ENCODE peak calls at places on chromosomes 4 and X, in five cellular contexts. T is tibial artery, O is progenitor cell of endocrine pancreas, Z is BJ, I is OCI-LY7. W is an unnamed sample.

GRCh38 chr4:125313497-125313896 is 1.3 kb upstream of the FAT4 start:
- DNase-seq in T (no peak), O (peak; percentile 39), Z (peak; percentile 54), I (peak; percentile 57), W (no peak)

GRCh38 chrX:39519213-39519544 is 578.6 kb downstream of the BCOR start:
- DNase-seq in T (no peak), O (no peak), Z (no peak), I (no peak), W (no peak)

GRCh38 chr4:100525689-100526088 is 7.9 kb upstream of the EMCN start:
- DNase-seq in T (no peak), O (no peak), Z (no peak), I (no peak), W (no peak)

GRCh38 chr4:152503606-152504290 is 32.1 kb downstream of the FBXW7 start:
- DNase-seq in T (no peak), O (no peak), Z (no peak), I (no peak), W (no peak)

GRCh38 chr4:106126062-106126461 is 189.9 kb downstream of the TBCK start:
- DNase-seq in T (no peak), O (no peak), Z (no peak), I (no peak), W (no peak)

GRCh38 chr4:161393614-161394013 is 770.2 kb downstream of the FSTL5 start:
- DNase-seq in T (no peak), O (no peak), Z (no peak), I (no peak), W (no peak)

GRCh38 chrX:72271091-72271490 is 6.0 kb downstream of the RPS4X start:
- DNase-seq in T (no peak), O (no peak), Z (no peak), I (no peak), W (no peak)

GRCh38 chr4:30770049-30770549 is 49.9 kb downstream of the PCDH7 start:
- DNase-seq in T (no peak), O (no peak), Z (no peak), I (no peak), W (no peak)

GRCh38 chrX:46036508-46036907 is 508.7 kb downstream of the ZNF674 start:
- DNase-seq in T (no peak), O (no peak), Z (no peak), I (no peak), W (no peak)

GRCh38 chr4:53537606-53538005 is 53.7 kb downstream of the LNX1 start:
- DNase-seq in T (no peak), O (no peak), Z (no peak), I (no peak), W (no peak)

GRCh38 chrX:47420264-47420663 is 49.9 kb downstream of the ZNF157 start:
- DNase-seq in T (no peak), O (no peak), Z (no peak), I (no peak), W (no peak)

GRCh38 chrX:136839196-136839595 is 41.3 kb downstream of the RBMX start:
- DNase-seq in T (no peak), O (no peak), Z (peak; percentile 46), I (no peak), W (no peak)

GRCh38 chr4:32031026-32031425 is 1310.9 kb downstream of the PCDH7 start:
- DNase-seq in T (no peak), O (no peak), Z (no peak), I (no peak), W (no peak)

GRCh38 chr4:7637971-7638370 is 203.2 kb upstream of the PSAPL1 start:
- DNase-seq in T (no peak), O (no peak), Z (no peak), I (no peak), W (no peak)

GRCh38 chr4:112231779-112232713 is at the start of gene AP1AR:
- DNase-seq in T (peak; percentile 89), O (peak; percentile 85), Z (peak; percentile 9), I (peak; percentile 92), W (peak; percentile 85)

GRCh38 chr4:6768539-6768905 is 14.0 kb upstream of the KIAA0232 start:
- DNase-seq in T (peak; percentile 83), O (no peak), Z (no peak), I (no peak), W (no peak)

GRCh38 chr4:76059750-76060149 is 14.8 kb upstream of the ART3 start:
- DNase-seq in T (no peak), O (no peak), Z (no peak), I (no peak), W (no peak)

GRCh38 chr4:26174033-26174432 is 146.8 kb upstream of the RBPJ start:
- DNase-seq in T (no peak), O (no peak), Z (no peak), I (no peak), W (no peak)

GRCh38 chr4:121690001-121690400 is 6.8 kb downstream of the ANXA5 start:
- DNase-seq in T (no peak), O (no peak), Z (no peak), I (no peak), W (no peak)

GRCh38 chrX:39398973-39399268 is 597.7 kb downstream of the MID1IP1 start:
- DNase-seq in T (no peak), O (no peak), Z (no peak), I (no peak), W (no peak)

GRCh38 chr4:148849581-148849980 is 407.4 kb upstream of the NR3C2 start:
- DNase-seq in T (no peak), O (no peak), Z (no peak), I (no peak), W (no peak)

GRCh38 chr4:135670548-135670947 is 1469.0 kb upstream of the PABPC4L start:
- DNase-seq in T (no peak), O (no peak), Z (no peak), I (no peak), W (no peak)

GRCh38 chrX:133661962-133662839 is 246.9 kb upstream of the GPC4 start:
- DNase-seq in T (no peak), O (no peak), Z (no peak), I (no peak), W (no peak)

GRCh38 chrX:120727911-120728310 is 98.1 kb upstream of the C1GALT1C1 start:
- DNase-seq in T (no peak), O (no peak), Z (no peak), I (no peak), W (no peak)

GRCh38 chrX:108306086-108306485 is 132.1 kb downstream of the COL4A6 start:
- DNase-seq in T (no peak), O (no peak), Z (no peak), I (no peak), W (no peak)

GRCh38 chr4:185224597-185224996 is 15.2 kb downstream of the SNX25 start:
- DNase-seq in T (no peak), O (no peak), Z (no peak), I (no peak), W (no peak)
- TF ChIP-seq CTCF in T (no peak), O (peak; percentile 26), Z (no peak), I (peak; percentile 10), W (peak; percentile 23)

GRCh38 chrX:18210470-18210869 is 10.2 kb downstream of the BEND2 start:
- DNase-seq in T (no peak), O (no peak), Z (no peak), I (no peak), W (no peak)
- TF ChIP-seq CTCF in T (peak; percentile 23), O (peak; percentile 51), Z (no peak), I (peak; percentile 46), W (no peak)

DNA sequence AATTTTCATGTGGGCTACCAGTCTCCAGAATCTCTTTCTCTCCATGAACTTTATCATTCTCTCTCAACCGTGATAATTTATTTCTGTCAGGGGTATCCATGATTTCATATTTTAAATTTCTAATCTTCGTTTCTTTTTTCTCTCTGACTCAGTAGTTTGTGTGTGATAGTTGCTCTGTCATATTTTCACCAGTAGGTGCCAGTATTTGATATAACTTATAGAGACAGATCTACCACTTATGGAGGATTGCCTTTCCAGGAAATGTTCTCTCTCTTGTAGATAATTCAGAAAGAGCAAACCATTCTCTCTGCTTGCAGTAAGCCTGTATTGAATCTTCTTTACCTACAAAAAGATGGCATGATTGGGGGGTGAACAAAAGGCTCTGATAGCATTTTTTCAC is 79.3 kb upstream of the DYNLT3 start:
- DNase-seq in T (no peak), O (no peak), Z (no peak), I (peak; percentile 40), W (no peak)
- TF ChIP-seq CTCF in T (peak; percentile 42), O (peak; percentile 56), Z (peak; percentile 41), I (peak; percentile 77), W (peak; percentile 67)

DNA sequence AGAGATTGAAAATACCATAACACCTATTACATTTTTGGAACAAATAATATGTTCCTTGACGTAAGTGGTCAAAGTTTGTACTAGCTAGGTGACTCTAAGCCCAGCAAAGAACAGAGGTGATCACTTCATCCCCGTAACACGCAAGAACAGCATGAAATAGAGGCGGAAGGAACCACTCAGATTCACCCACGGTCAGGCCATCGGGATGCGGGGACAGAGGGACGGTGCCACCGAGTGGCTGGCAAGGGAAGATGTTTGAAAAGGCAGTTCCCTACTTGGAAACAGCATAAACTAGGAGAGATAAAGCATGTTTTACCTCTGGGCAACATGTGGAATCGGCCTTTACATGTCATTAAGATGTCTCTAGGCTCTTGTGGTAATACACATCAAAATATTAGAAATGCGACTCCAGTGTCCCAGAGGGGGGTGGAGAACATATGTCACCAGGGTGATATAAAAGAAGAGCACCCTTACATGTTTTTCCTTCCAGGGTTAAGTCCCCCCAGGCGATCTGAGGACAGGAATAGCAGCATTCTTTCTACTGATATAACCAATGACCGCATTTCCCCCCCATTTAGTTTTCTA is 84.0 kb downstream of the PHKA2 start:
- DNase-seq in T (no peak), O (no peak), Z (no peak), I (no peak), W (no peak)
- TF ChIP-seq CTCF in T (peak; percentile 19), O (peak; percentile 44), Z (peak; percentile 6), I (peak; percentile 15), W (no peak)

GRCh38 chrX:57822398-57822797 is 87.9 kb downstream of the ZXDA start:
- DNase-seq in T (no peak), O (no peak), Z (no peak), I (no peak), W (no peak)

GRCh38 chrX:57817302-57817701 is 93.0 kb downstream of the ZXDA start:
- DNase-seq in T (no peak), O (no peak), Z (no peak), I (peak; percentile 19), W (no peak)

DNA sequence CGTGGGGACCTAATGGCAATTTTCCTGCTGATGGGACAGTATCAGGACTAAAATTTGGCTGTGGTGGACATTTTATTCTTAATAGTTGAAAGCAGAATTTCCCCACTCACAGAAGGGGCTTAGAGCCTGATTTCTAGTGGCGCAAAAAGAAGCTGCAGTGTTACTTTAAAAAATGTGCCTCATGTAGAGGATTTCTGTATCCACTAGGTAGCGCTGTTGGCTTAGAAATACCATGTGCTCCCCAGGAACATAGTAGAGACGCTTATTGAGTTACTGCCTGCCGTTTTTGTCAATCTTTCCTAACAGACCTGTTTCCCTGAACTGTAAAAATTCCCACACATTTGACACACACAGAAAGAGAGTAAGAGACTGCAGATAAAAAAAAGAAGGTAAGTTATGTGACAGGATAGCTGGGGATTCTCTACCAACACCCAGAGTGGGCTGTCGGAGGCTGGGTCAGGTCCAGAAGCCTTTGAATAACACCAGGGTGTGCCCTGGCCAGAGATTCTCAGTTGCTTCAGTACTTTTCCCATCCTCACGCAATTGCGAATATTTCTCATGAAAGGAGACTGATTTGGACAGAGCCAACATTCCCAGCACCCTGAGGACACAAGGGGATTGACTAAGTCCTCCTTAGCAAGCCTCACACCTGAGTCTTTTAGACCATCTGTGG is 88.4 kb downstream of the ZXDA start:
- DNase-seq in T (no peak), O (no peak), Z (no peak), I (peak; percentile 65), W (no peak)
- TF ChIP-seq CTCF in T (peak; percentile 51), O (peak; percentile 58), Z (peak; percentile 44), I (peak; percentile 76), W (no peak)

GRCh38 chr4:73615613-73616012 is 4.6 kb downstream of the RASSF6 start:
- DNase-seq in T (no peak), O (no peak), Z (no peak), I (peak; percentile 52), W (no peak)
- TF ChIP-seq CTCF in T (no peak), O (peak; percentile 33), Z (no peak), I (peak; percentile 63), W (no peak)

W was measured in mesothelial cell of epicardium.